ENCODE peak calls at places on chromosomes 3 and 15, in six cellular contexts. One of them, this sample, is unnamed.

GRCh38 chr3:194900886-194901522 is 215.3 kb downstream of the FAM43A start:
- DNase-seq in activated CD8-positive, alpha-beta T cell treated with anti-CD3 and anti-CD28 coated beads, Interleukin-2, amount 10 ng/mL, durations not matched to agents 7 days and 5 days: no peak
- DNase-seq in caudate nucleus: no peak
- DNase-seq in HEK293T: no peak
- DNase-seq in midbrain: no peak
- DNase-seq in KG1: no peak
- DNase-seq in this sample: no peak

GRCh38 chr3:77247063-77247462 is 207.2 kb downstream of the ROBO2 start:
- DNase-seq in activated CD8-positive, alpha-beta T cell treated with anti-CD3 and anti-CD28 coated beads, Interleukin-2, amount 10 ng/mL, durations not matched to agents 7 days and 5 days: no peak
- DNase-seq in HEK293T: no peak
- DNase-seq in KG1: no peak
- DNase-seq in midbrain: no peak
- DNase-seq in caudate nucleus: no peak
- DNase-seq in this sample: no peak

GRCh38 chr3:156770699-156771414 is 55.3 kb upstream of the LEKR1 start:
- DNase-seq in HEK293T: no peak
- DNase-seq in activated CD8-positive, alpha-beta T cell treated with anti-CD3 and anti-CD28 coated beads, Interleukin-2, amount 10 ng/mL, durations not matched to agents 7 days and 5 days: no peak
- DNase-seq in KG1: no peak
- DNase-seq in midbrain: no peak
- DNase-seq in caudate nucleus: no peak
- DNase-seq in this sample: no peak

GRCh38 chr3:79003994-79004393 is 763.8 kb downstream of the ROBO1 start:
- DNase-seq in KG1: no peak
- DNase-seq in HEK293T: no peak
- DNase-seq in caudate nucleus: no peak
- DNase-seq in activated CD8-positive, alpha-beta T cell treated with anti-CD3 and anti-CD28 coated beads, Interleukin-2, amount 10 ng/mL, durations not matched to agents 7 days and 5 days: no peak
- DNase-seq in midbrain: no peak
- DNase-seq in this sample: no peak

GRCh38 chr15:85992224-85992623 is 87.4 kb upstream of the AGBL1 start:
- DNase-seq in KG1: no peak
- DNase-seq in activated CD8-positive, alpha-beta T cell treated with anti-CD3 and anti-CD28 coated beads, Interleukin-2, amount 10 ng/mL, durations not matched to agents 7 days and 5 days: no peak
- DNase-seq in midbrain: no peak
- DNase-seq in caudate nucleus: no peak
- DNase-seq in HEK293T: no peak
- DNase-seq in this sample: no peak

GRCh38 chr15:98981851-98982722 is 25.5 kb downstream of the PGPEP1L start:
- DNase-seq in midbrain: no peak
- DNase-seq in HEK293T: no peak
- DNase-seq in KG1: no peak
- DNase-seq in activated CD8-positive, alpha-beta T cell treated with anti-CD3 and anti-CD28 coated beads, Interleukin-2, amount 10 ng/mL, durations not matched to agents 7 days and 5 days: no peak
- DNase-seq in caudate nucleus: no peak
- DNase-seq in this sample: no peak

GRCh38 chr3:136819784-136820640 is 1.1 kb downstream of the SLC35G2 start:
- DNase-seq in caudate nucleus: no peak
- DNase-seq in KG1: no peak
- DNase-seq in midbrain: no peak
- DNase-seq in activated CD8-positive, alpha-beta T cell treated with anti-CD3 and anti-CD28 coated beads, Interleukin-2, amount 10 ng/mL, durations not matched to agents 7 days and 5 days: peak
- DNase-seq in HEK293T: peak
- DNase-seq in this sample: peak

GRCh38 chr3:43063114-43063513 is 42.8 kb downstream of the POMGNT2 start:
- DNase-seq in caudate nucleus: no peak
- DNase-seq in activated CD8-positive, alpha-beta T cell treated with anti-CD3 and anti-CD28 coated beads, Interleukin-2, amount 10 ng/mL, durations not matched to agents 7 days and 5 days: no peak
- DNase-seq in HEK293T: no peak
- DNase-seq in midbrain: no peak
- DNase-seq in KG1: no peak
- DNase-seq in this sample: no peak

GRCh38 chr15:66046751-66047150 is 177.5 kb downstream of the RAB11A start:
- DNase-seq in KG1: no peak
- DNase-seq in caudate nucleus: no peak
- DNase-seq in midbrain: no peak
- DNase-seq in activated CD8-positive, alpha-beta T cell treated with anti-CD3 and anti-CD28 coated beads, Interleukin-2, amount 10 ng/mL, durations not matched to agents 7 days and 5 days: no peak
- DNase-seq in HEK293T: no peak
- DNase-seq in this sample: peak